ENCODE peak calls at places on chromosomes 4 and X, in five cellular contexts. One of them, this sample, is unnamed.

GRCh38 chr4:110484767-110485166 is 8.8 kb downstream of the ENPEP start:
- DNase-seq in Calu3: no peak
- DNase-seq in HT1080: peak
- DNase-seq in psoas muscle: no peak
- DNase-seq in sigmoid colon: no peak
- DNase-seq in this sample: peak

GRCh38 chr4:91114386-91114785 is 987.2 kb downstream of the CCSER1 start:
- DNase-seq in HT1080: no peak
- DNase-seq in Calu3: no peak
- DNase-seq in sigmoid colon: no peak
- DNase-seq in psoas muscle: no peak
- DNase-seq in this sample: no peak

GRCh38 chrX:154717824-154718223 is 33.1 kb downstream of the GAB3 start:
- DNase-seq in Calu3: no peak
- DNase-seq in HT1080: peak
- DNase-seq in sigmoid colon: no peak
- DNase-seq in psoas muscle: no peak
- DNase-seq in this sample: no peak

GRCh38 chr4:45030059-45030458 is 303.7 kb upstream of the GNPDA2 start:
- DNase-seq in Calu3: no peak
- DNase-seq in psoas muscle: no peak
- DNase-seq in sigmoid colon: no peak
- DNase-seq in HT1080: no peak
- DNase-seq in this sample: no peak

GRCh38 chr4:165005352-165005751 is 26.4 kb upstream of the TRIM60 start:
- DNase-seq in HT1080: no peak
- DNase-seq in sigmoid colon: no peak
- DNase-seq in Calu3: no peak
- DNase-seq in psoas muscle: no peak
- DNase-seq in this sample: no peak

GRCh38 chr4:39046243-39046642 is 14.0 kb upstream of the TMEM156 start:
- DNase-seq in sigmoid colon: no peak
- DNase-seq in HT1080: peak
- DNase-seq in psoas muscle: no peak
- DNase-seq in Calu3: no peak
- DNase-seq in this sample: peak

GRCh38 chr4:114146947-114147618 is 167.6 kb upstream of the ARSJ start:
- DNase-seq in psoas muscle: no peak
- DNase-seq in Calu3: no peak
- DNase-seq in sigmoid colon: no peak
- DNase-seq in HT1080: no peak
- DNase-seq in this sample: no peak

GRCh38 chr4:18917689-18918088 is 896.1 kb upstream of the LCORL start:
- DNase-seq in Calu3: no peak
- DNase-seq in HT1080: peak
- DNase-seq in psoas muscle: no peak
- DNase-seq in sigmoid colon: no peak
- DNase-seq in this sample: no peak

GRCh38 chrX:120419465-120419864 is 49.6 kb downstream of the LAMP2 start:
- DNase-seq in HT1080: no peak
- DNase-seq in Calu3: no peak
- DNase-seq in psoas muscle: no peak
- DNase-seq in sigmoid colon: no peak
- DNase-seq in this sample: no peak

GRCh38 chrX:130109429-130110378 is 593 bp downstream of the ELF4 start:
- DNase-seq in sigmoid colon: peak
- DNase-seq in HT1080: no peak
- DNase-seq in Calu3: peak
- DNase-seq in psoas muscle: peak
- DNase-seq in this sample: peak

GRCh38 chr4:25884040-25884788 is 21.4 kb upstream of the SEL1L3 start:
- DNase-seq in psoas muscle: no peak
- DNase-seq in HT1080: peak
- DNase-seq in sigmoid colon: no peak
- DNase-seq in Calu3: no peak
- DNase-seq in this sample: no peak

GRCh38 chr4:82360298-82361177 is 13.3 kb downstream of the HNRNPD start:
- DNase-seq in HT1080: no peak
- DNase-seq in Calu3: no peak
- DNase-seq in sigmoid colon: no peak
- DNase-seq in psoas muscle: no peak
- DNase-seq in this sample: peak

GRCh38 chr4:118032691-118033090 is 1.6 kb upstream of the NDST3 start:
- DNase-seq in psoas muscle: no peak
- DNase-seq in HT1080: peak
- DNase-seq in sigmoid colon: no peak
- DNase-seq in Calu3: no peak
- DNase-seq in this sample: no peak

GRCh38 chrX:63746278-63746677 is 38.7 kb downstream of the ARHGEF9 start:
- DNase-seq in psoas muscle: no peak
- DNase-seq in sigmoid colon: no peak
- DNase-seq in HT1080: peak
- DNase-seq in Calu3: no peak
- DNase-seq in this sample: no peak

GRCh38 chrX:9019151-9019550 is 14.8 kb downstream of the FAM9B start:
- DNase-seq in psoas muscle: no peak
- DNase-seq in HT1080: no peak
- DNase-seq in Calu3: no peak
- DNase-seq in sigmoid colon: no peak
- DNase-seq in this sample: no peak

GRCh38 chr4:87299898-87300297 is 22.8 kb downstream of the HSD17B13 start:
- DNase-seq in psoas muscle: no peak
- DNase-seq in sigmoid colon: no peak
- DNase-seq in HT1080: no peak
- DNase-seq in Calu3: no peak
- DNase-seq in this sample: no peak

GRCh38 chr4:122639181-122639580 is 18.3 kb upstream of the IL21 start:
- DNase-seq in sigmoid colon: no peak
- DNase-seq in psoas muscle: no peak
- DNase-seq in Calu3: peak
- DNase-seq in HT1080: peak
- DNase-seq in this sample: no peak

GRCh38 chr4:152970102-152970820 is 34.1 kb downstream of the FHDC1 start:
- DNase-seq in HT1080: peak
- DNase-seq in sigmoid colon: no peak
- DNase-seq in psoas muscle: no peak
- DNase-seq in Calu3: no peak
- DNase-seq in this sample: no peak

GRCh38 chr4:107279729-107280128 is 243.6 kb upstream of the DKK2 start:
- DNase-seq in psoas muscle: no peak
- DNase-seq in Calu3: peak
- DNase-seq in HT1080: peak
- DNase-seq in sigmoid colon: no peak
- DNase-seq in this sample: peak

This sample was measured in RKO.